ENCODE peak calls at places on chromosomes 1 and 21, in four cellular contexts. C, Z, J and G are unnamed samples. For H3K4me1, the result is how much of the 10 kb centered on the place peaks cover.

GRCh38 chr21:44304846-44305245 is 5.0 kb downstream of the PFKL start:
- DNase-seq in C (no peak), Z (no peak), J (peak), G (peak)

GRCh38 chr1:87867631-87868030 is 539.0 kb downstream of the LMO4 start:
- DNase-seq in C (no peak), Z (no peak), J (no peak), G (no peak)

GRCh38 chr1:25034736-25035522 is 104.9 kb upstream of the RUNX3 start:
- DNase-seq in C (no peak), Z (no peak), J (no peak), G (no peak)

GRCh38 chr21:38797470-38797869 is 8.3 kb upstream of the ETS2 start:
- DNase-seq in C (no peak), Z (no peak), J (no peak), G (peak)

GRCh38 chr1:15198684-15199083 is 45.1 kb downstream of the TMEM51 start:
- DNase-seq in C (no peak), Z (no peak), J (peak), G (no peak)

GRCh38 chr1:197675475-197676324 is 99.6 kb downstream of the DENND1B start:
- DNase-seq in C (no peak), Z (no peak), J (peak), G (no peak)

GRCh38 chr1:86068126-86068805 is 88.3 kb downstream of the COL24A1 start:
- DNase-seq in C (no peak), Z (no peak), J (no peak), G (no peak)

GRCh38 chr21:37758997-37759396 is 157.3 kb downstream of the KCNJ6 start:
- DNase-seq in C (no peak), Z (no peak), J (peak), G (peak)

GRCh38 chr1:231808116-231808515 is 181.5 kb downstream of the DISC1 start:
- DNase-seq in C (no peak), Z (no peak), J (no peak), G (no peak)

GRCh38 chr21:37463083-37463780 is 96.7 kb downstream of the DYRK1A start:
- DNase-seq in C (no peak), Z (no peak), J (peak), G (no peak)

GRCh38 chr1:228299901-228300300 is 92.1 kb downstream of the OBSCN start:
- DNase-seq in C (no peak), Z (no peak), J (peak), G (no peak)

GRCh38 chr1:61659061-61659460 is 65.9 kb downstream of the TM2D1 start:
- DNase-seq in C (no peak), Z (no peak), J (no peak), G (no peak)

GRCh38 chr1:16122916-16123315 is 33.0 kb downstream of the EPHA2 start:
- DNase-seq in C (no peak), Z (no peak), J (no peak), G (no peak)

GRCh38 chr1:25711555-25712298 is 88.3 kb upstream of the SELENON start:
- DNase-seq in C (peak), Z (peak), J (no peak), G (no peak)

GRCh38 chr1:94209425-94209824 is 28.0 kb downstream of the ARHGAP29 start:
- DNase-seq in C (no peak), Z (no peak), J (no peak), G (no peak)

GRCh38 chr21:45447821-45448220 is 42.9 kb downstream of the COL18A1 start:
- DNase-seq in C (no peak), Z (no peak), J (no peak), G (no peak)

GRCh38 chr1:31625561-31626272 is 8.2 kb downstream of the HCRTR1 start:
- DNase-seq in C (no peak), Z (no peak), J (no peak), G (no peak)

GRCh38 chr1:53606197-53607095 is 132.5 kb downstream of the GLIS1 start:
- DNase-seq in C (no peak), Z (no peak), J (peak), G (no peak)

GRCh38 chr1:151619489-151620093 is 7.7 kb downstream of the SNX27 start:
- DNase-seq in C (no peak), Z (no peak), J (no peak), G (no peak)

GRCh38 chr21:45192332-45192731 is 95.4 kb downstream of the POFUT2 start:
- DNase-seq in C (no peak), Z (no peak), J (no peak), G (no peak)

GRCh38 chr1:234372011-234372757 is 1.1 kb upstream of the COA6 start:
- DNase-seq in C (no peak), Z (no peak), J (no peak), G (no peak)

GRCh38 chr1:247552231-247552630 is 3.3 kb downstream of the GCSAML start:
- DNase-seq in C (no peak), Z (no peak), J (no peak), G (no peak)

GRCh38 chr1:29239142-29239541 is 2.8 kb downstream of the PTPRU start:
- DNase-seq in C (no peak), Z (no peak), J (peak), G (no peak)

GRCh38 chr1:10432910-10433785 is 2.9 kb downstream of the CENPS start:
- DNase-seq in C (no peak), Z (no peak), J (no peak), G (no peak)

GRCh38 chr1:168348146-168348709 is 67.6 kb downstream of the TBX19 start:
- DNase-seq in C (no peak), Z (no peak), J (no peak), G (no peak)

GRCh38 chr1:115706774-115707425 is 61.6 kb downstream of the CASQ2 start:
- DNase-seq in C (no peak), Z (no peak), J (no peak), G (no peak)

GRCh38 chr1:157370698-157371097 is 181.6 kb downstream of the FCRL5 start:
- DNase-seq in C (no peak), Z (no peak), J (no peak), G (no peak)

GRCh38 chr21:36698160-36699025 is 522 bp upstream of the SIM2 start:
- DNase-seq in C (no peak), Z (no peak), J (no peak), G (no peak)

GRCh38 chr1:110176299-110176956 is 26.1 kb downstream of the SLC6A17 start:
- DNase-seq in C (no peak), Z (peak), J (peak), G (no peak)

GRCh38 chr1:222618880-222619321 is 1.0 kb downstream of the MIA3 start:
- DNase-seq in C (peak), Z (peak), J (peak), G (peak)

GRCh38 chr1:172971241-172971640 is 79.5 kb downstream of the TNFSF18 start:
- DNase-seq in C (no peak), Z (no peak), J (no peak), G (no peak)

GRCh38 chr1:58883037-58883887 is 99.4 kb upstream of the JUN start:
- DNase-seq in C (no peak), Z (peak), J (peak), G (peak)

GRCh38 chr1:182163821-182164223 is 102.3 kb upstream of the ZNF648 start:
- DNase-seq in C (no peak), Z (peak), J (peak), G (no peak)

DNA sequence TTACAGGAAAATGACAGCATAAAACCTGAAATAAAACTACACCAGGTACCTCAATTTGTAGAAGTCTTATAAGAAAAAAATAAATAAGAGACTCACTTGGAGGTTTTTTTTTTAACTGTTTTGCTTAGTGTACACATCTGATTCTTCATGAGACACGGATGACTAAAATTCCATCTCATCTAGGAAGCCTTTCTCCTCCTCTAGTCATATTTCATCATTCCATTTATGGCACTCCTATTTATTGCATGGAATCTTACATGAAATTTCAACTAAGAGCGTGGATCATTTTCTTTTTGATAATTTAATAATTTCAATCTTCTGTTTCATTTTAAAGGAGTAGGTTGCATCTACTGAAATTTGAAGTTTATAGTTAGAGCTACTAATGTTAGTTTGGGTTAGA is 1.6 kb upstream of the PTGS2 start:
- DNase-seq in C (no peak), Z (no peak), J (no peak), G (no peak)
- H3K4me3 ChIP-seq in C (no peak), Z (peak), J (no peak), G (no peak)

GRCh38 chr1:27770293-27770830 is 2.7 kb upstream of the STX12 start:
- DNase-seq in C (no peak), Z (no peak), J (no peak), G (no peak)
- H3K4me1 ChIP-seq in C (under half), Z (under half), J (under half), G (under half)

DNA sequence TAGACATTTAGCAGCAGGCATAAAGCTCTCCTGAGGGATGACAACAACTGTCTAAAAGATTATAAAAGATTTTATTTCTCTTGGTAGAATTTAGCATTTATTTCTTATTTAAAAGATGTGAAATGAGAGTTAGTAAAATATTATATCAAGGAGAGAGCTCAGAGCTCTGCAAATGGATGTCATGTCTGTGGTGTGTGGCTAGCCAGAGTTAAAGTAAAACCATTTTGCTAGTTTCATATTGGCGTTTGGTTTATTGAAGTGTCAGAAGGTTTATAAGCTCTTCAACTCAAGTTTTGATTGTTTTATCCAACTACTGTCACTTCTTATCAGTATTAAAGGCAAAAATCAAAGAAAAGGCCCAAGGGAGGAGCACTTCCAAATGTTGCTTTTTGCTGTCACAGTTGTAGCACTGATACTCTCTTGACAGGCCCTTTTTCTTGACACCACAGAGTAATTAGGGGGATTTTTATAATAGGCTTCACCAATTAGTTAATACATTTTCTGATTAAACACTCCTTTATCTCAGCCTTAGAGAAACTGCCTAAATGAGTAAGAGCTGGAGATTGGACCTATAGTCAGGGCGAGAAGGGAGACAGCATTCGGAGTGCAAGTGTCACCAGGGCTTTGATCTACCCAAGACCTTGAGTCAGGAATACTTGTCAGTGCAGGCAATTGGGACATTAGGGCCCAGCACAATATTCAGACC is 233.9 kb downstream of the PTBP2 start:
- DNase-seq in C (no peak), Z (no peak), J (no peak), G (no peak)
- H3K4me3 ChIP-seq in C (no peak), Z (no peak), J (no peak), G (no peak)

GRCh38 chr1:205317311-205317917 is 4.1 kb downstream of the NUAK2 start:
- DNase-seq in C (no peak), Z (peak), J (peak), G (peak)

GRCh38 chr1:205318231-205318991 is 3.1 kb downstream of the NUAK2 start:
- DNase-seq in C (no peak), Z (no peak), J (no peak), G (peak)

GRCh38 chr1:205314986-205315618 is 6.4 kb downstream of the NUAK2 start:
- DNase-seq in C (no peak), Z (no peak), J (no peak), G (no peak)

GRCh38 chr1:205313681-205314308 is 7.8 kb downstream of the NUAK2 start:
- DNase-seq in C (peak), Z (peak), J (peak), G (no peak)

GRCh38 chr1:205316179-205316578 is 5.4 kb downstream of the NUAK2 start:
- DNase-seq in C (no peak), Z (no peak), J (no peak), G (no peak)
- H3K4me1 ChIP-seq in C (half or more), Z (half or more), J (half or more), G (half or more)

DNA sequence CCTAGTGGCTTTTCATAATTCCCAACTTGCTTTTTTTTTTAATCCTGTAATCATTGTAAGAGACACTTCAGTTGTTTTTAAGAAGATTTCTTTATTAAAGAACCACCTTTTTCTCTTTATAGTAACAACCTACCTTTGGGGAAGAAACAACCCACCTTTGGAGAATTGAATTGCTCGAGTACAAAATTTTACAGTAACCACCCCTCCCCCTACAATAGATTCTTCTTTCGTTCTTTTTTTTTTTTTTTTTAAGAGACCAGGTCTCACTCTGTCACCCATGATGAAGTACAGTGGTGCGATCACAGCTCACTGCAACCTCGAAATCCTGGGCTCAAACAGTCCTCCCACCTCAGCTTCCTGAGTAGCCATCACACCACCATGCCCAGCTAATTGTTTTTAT is 2.1 kb upstream of the LRRC40 start:
- DNase-seq in C (no peak), Z (no peak), J (no peak), G (no peak)
- H3K4me3 ChIP-seq in C (no peak), Z (peak), J (no peak), G (no peak)

DNA sequence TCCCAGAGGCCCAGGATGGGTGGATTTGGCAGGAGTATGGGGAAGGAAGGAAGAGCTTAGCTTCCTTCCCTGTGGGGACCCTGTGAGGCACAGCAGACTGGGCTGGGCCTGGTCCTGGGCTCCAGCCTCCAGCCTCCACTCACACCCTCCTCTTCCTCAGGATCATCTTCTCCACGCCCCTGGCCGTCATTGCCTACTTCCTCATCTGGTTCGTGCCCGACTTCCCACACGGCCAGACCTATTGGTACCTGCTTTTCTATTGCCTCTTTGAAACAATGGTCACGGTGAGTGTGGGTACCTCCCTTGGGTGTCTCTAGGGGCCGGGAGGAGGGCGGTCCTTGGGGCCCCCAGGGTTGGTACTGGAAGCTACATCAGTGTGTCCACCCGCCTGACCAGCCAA is 10.1 kb downstream of the MFSD2A start:
- DNase-seq in C (no peak), Z (no peak), J (no peak), G (no peak)
- H3K4me1 ChIP-seq in C (under half), Z (under half), J (under half), G (under half)

GRCh38 chr1:12637693-12638092 is 6.2 kb upstream of the AADACL4 start:
- DNase-seq in C (no peak), Z (no peak), J (no peak), G (no peak)

GRCh38 chr1:12634696-12635202 is 9.1 kb upstream of the AADACL4 start:
- DNase-seq in C (no peak), Z (no peak), J (no peak), G (no peak)

GRCh38 chr1:12634156-12634555 is 9.7 kb upstream of the AADACL4 start:
- DNase-seq in C (no peak), Z (no peak), J (no peak), G (no peak)

GRCh38 chr1:12640237-12640957 is 3.5 kb upstream of the AADACL4 start:
- DNase-seq in C (no peak), Z (no peak), J (no peak), G (no peak)

GRCh38 chr1:12636098-12636950 is 7.6 kb upstream of the AADACL4 start:
- DNase-seq in C (no peak), Z (peak), J (peak), G (no peak)
- H3K4me3 ChIP-seq in C (no peak), Z (no peak), J (no peak), G (no peak)

GRCh38 chr21:42673633-42674328 is 20.4 kb downstream of the PDE9A start:
- DNase-seq in C (no peak), Z (no peak), J (no peak), G (no peak)
- H3K4me1 ChIP-seq in C (under half), Z (under half), J (under half), G (under half)

DNA sequence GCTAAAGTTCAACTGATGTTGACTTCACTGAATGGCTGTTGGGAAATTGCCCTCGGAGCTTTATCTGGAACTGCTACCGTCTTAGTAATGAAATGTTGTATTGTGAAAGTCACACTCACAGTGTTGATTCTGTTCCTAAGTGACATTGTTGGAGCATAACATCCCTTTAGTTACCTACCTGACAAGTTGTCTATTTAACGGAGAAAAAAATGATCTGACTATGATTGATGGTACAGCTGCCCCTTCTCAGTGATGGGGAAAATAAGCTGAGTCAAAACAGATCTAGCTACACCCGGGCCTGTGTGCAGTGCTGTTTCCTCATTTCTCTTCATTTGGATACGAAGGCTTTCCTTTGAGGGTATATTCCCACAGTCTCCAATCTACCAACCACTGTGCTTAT is 472.3 kb upstream of the BRINP3 start:
- DNase-seq in C (no peak), Z (no peak), J (no peak), G (no peak)
- H3K4me3 ChIP-seq in C (no peak), Z (no peak), J (no peak), G (no peak)

GRCh38 chr1:210394281-210394798 is 65.6 kb downstream of the HHAT start:
- DNase-seq in C (no peak), Z (peak), J (no peak), G (no peak)

GRCh38 chr1:210396541-210396940 is 67.8 kb downstream of the HHAT start:
- DNase-seq in C (no peak), Z (no peak), J (no peak), G (no peak)

GRCh38 chr1:210397681-210398080 is 69.0 kb downstream of the HHAT start:
- DNase-seq in C (no peak), Z (no peak), J (no peak), G (no peak)

GRCh38 chr1:210400043-210400840 is 71.5 kb downstream of the HHAT start:
- DNase-seq in C (no peak), Z (peak), J (peak), G (peak)

GRCh38 chr1:210397252-210397651 is 68.5 kb downstream of the HHAT start:
- DNase-seq in C (no peak), Z (no peak), J (no peak), G (no peak)
- H3K4me1 ChIP-seq in C (under half), Z (under half), J (under half), G (under half)